ENCODE peak calls at places on chromosomes 5 and 9, in nine cellular contexts. W is progenitor cell of endocrine pancreas; S is NCI-H2081; F is choroid plexus epithelial cell; Z is hippocampal formation; K is NCI-H774; V is breast epithelium; X is cardiac septum; H is stimulated activated CD4-positive, alpha-beta T cell treated with anti-CD3 and anti-CD28 coated beads, Interleukin-15, amount 100 ng/mL, for 24 hours. T is an unnamed sample.

GRCh38 chr9:121842612-121842978 is 191.2 kb downstream of the DAB2IP start:
- DNase-seq in H (no peak), W (no peak), S (no peak), Z (no peak), X (no peak), K (no peak), V (no peak), F (peak), T (no peak)

GRCh38 chr5:142834504-142834903 is 64.3 kb downstream of the ARHGAP26 start:
- DNase-seq in H (no peak), V (no peak), Z (no peak), W (no peak), S (no peak), X (no peak), K (no peak), F (no peak), T (no peak)

GRCh38 chr5:59543826-59544442 is 349.6 kb downstream of the PDE4D start:
- DNase-seq in W (no peak), H (no peak), F (no peak), X (no peak), K (peak), V (peak), S (peak), Z (no peak), T (no peak)

GRCh38 chr5:100623719-100624118 is 88.5 kb downstream of the FAM174A start:
- DNase-seq in S (peak), H (no peak), Z (peak), V (no peak), K (no peak), X (no peak), W (no peak), F (peak), T (no peak)

GRCh38 chr5:106894964-106895363 is 775.8 kb downstream of the EFNA5 start:
- DNase-seq in W (no peak), Z (no peak), X (no peak), H (no peak), F (peak), S (no peak), K (no peak), V (no peak), T (no peak)

GRCh38 chr9:97359147-97359546 is 51.7 kb downstream of the CCDC180 start:
- DNase-seq in W (no peak), X (peak), F (no peak), H (no peak), S (no peak), Z (no peak), K (no peak), V (no peak), T (no peak)

GRCh38 chr5:77177576-77177975 is 32.9 kb upstream of the PDE8B start:
- DNase-seq in W (no peak), H (no peak), S (no peak), K (no peak), Z (no peak), F (no peak), V (no peak), X (no peak), T (no peak)

GRCh38 chr5:127967323-127967982 is 116.1 kb upstream of the SLC12A2 start:
- DNase-seq in K (no peak), Z (no peak), X (no peak), V (no peak), F (no peak), H (no peak), W (no peak), S (no peak), T (no peak)

GRCh38 chr5:138663009-138663408 is 87.8 kb upstream of the HSPA9 start:
- DNase-seq in X (no peak), S (no peak), W (no peak), H (peak), K (no peak), Z (no peak), V (no peak), F (no peak), T (no peak)

GRCh38 chr5:97915101-97915500 is 732.1 kb upstream of the RIOK2 start:
- DNase-seq in W (no peak), S (no peak), V (no peak), H (no peak), Z (no peak), X (no peak), F (no peak), K (no peak), T (no peak)

GRCh38 chr5:38237681-38238080 is 20.7 kb upstream of the EGFLAM start:
- DNase-seq in K (no peak), S (no peak), V (no peak), F (no peak), Z (no peak), X (no peak), W (no peak), H (no peak), T (no peak)

GRCh38 chr9:137052998-137053943 is 590 bp downstream of the ENTPD2 start:
- DNase-seq in S (no peak), Z (no peak), F (no peak), K (no peak), X (no peak), H (no peak), W (no peak), V (no peak), T (no peak)

GRCh38 chr9:116285320-116285719 is 131.7 kb downstream of the PAPPA start:
- DNase-seq in K (no peak), W (no peak), X (no peak), H (no peak), S (no peak), V (no peak), F (no peak), Z (no peak), T (no peak)

GRCh38 chr5:528625-529511 is 4.6 kb upstream of the SLC9A3 start:
- DNase-seq in K (no peak), V (no peak), H (no peak), X (no peak), S (no peak), F (no peak), Z (no peak), W (no peak), T (no peak)

GRCh38 chr9:122265265-122265900 is 701 bp downstream of the MRRF start:
- DNase-seq in Z (no peak), V (no peak), H (no peak), X (no peak), K (peak), W (no peak), F (peak), S (no peak), T (no peak)

GRCh38 chr5:6424110-6424659 is 24.5 kb upstream of the UBE2QL1 start:
- DNase-seq in F (no peak), K (peak), H (no peak), X (no peak), S (no peak), Z (no peak), W (no peak), V (no peak), T (no peak)

GRCh38 chr5:134541736-134542376 is 16.4 kb downstream of the JADE2 start:
- DNase-seq in K (no peak), V (no peak), W (peak), X (no peak), Z (no peak), S (no peak), F (peak), H (peak), T (no peak)

GRCh38 chr5:1472964-1473628 is 27.9 kb upstream of the SLC6A3 start:
- DNase-seq in F (no peak), Z (no peak), S (no peak), H (no peak), X (peak), V (no peak), K (no peak), W (no peak), T (no peak)

GRCh38 chr9:421896-422295 is 207.2 kb downstream of the DOCK8 start:
- DNase-seq in V (no peak), X (no peak), K (no peak), W (no peak), H (no peak), Z (no peak), F (no peak), S (no peak), T (no peak)

GRCh38 chr9:134386951-134387831 is 60.9 kb downstream of the RXRA start:
- DNase-seq in S (no peak), W (no peak), X (no peak), K (no peak), V (peak), Z (no peak), F (no peak), H (no peak), T (no peak)

GRCh38 chr9:16743375-16743774 is 127.1 kb downstream of the BNC2 start:
- DNase-seq in V (no peak), K (no peak), W (no peak), S (no peak), X (no peak), F (no peak), Z (no peak), H (no peak), T (no peak)

GRCh38 chr5:132790201-132790870 is 13.3 kb upstream of the SEPTIN8 start:
- DNase-seq in Z (no peak), F (no peak), W (no peak), X (no peak), H (no peak), S (no peak), K (no peak), V (no peak), T (no peak)

GRCh38 chr9:27125030-27125429 is 16.0 kb downstream of the TEK start:
- DNase-seq in K (no peak), W (no peak), V (no peak), X (no peak), S (peak), Z (peak), H (no peak), F (peak), T (no peak)

GRCh38 chr5:100423330-100423729 is 111.8 kb upstream of the FAM174A start:
- DNase-seq in W (no peak), K (no peak), S (no peak), H (no peak), X (no peak), F (no peak), Z (no peak), V (no peak), T (no peak)

GRCh38 chr5:150398432-150399157 is 14.1 kb downstream of the CD74 start:
- DNase-seq in Z (no peak), W (no peak), V (no peak), S (no peak), H (no peak), K (no peak), X (no peak), F (no peak), T (no peak)